ENCODE peak calls at places on chromosomes 12 and 14, in four cellular contexts. J is A549, E is K562, N is HepG2. Z is an unnamed sample.

GRCh38 chr12:14952295-14952995 is 9.0 kb downstream of the ARHGDIB start:
- DNase-seq in E (no peak), J (peak), N (peak), Z (no peak)

GRCh38 chr12:1562813-1563412 is 31.5 kb downstream of the FBXL14 start:
- DNase-seq in E (no peak), J (no peak), N (no peak), Z (no peak)

GRCh38 chr14:89625208-89625987 is 208.4 kb upstream of the FOXN3 start:
- DNase-seq in J (no peak), N (no peak), E (no peak), Z (no peak)

GRCh38 chr12:109259545-109259895 is 49.6 kb downstream of the FOXN4 start:
- DNase-seq in E (no peak), N (no peak), J (no peak), Z (no peak)

GRCh38 chr12:125133616-125134015 is 68.4 kb downstream of the AACS start:
- DNase-seq in E (no peak), J (no peak), N (no peak), Z (no peak)

GRCh38 chr12:6871052-6871957 is 1.8 kb downstream of the SPSB2 start:
- DNase-seq in E (peak), N (no peak), J (peak), Z (no peak)

GRCh38 chr14:43872752-43873655 is 634.1 kb downstream of the FSCB start:
- DNase-seq in J (no peak), N (peak), E (no peak), Z (no peak)

GRCh38 chr12:30286345-30286926 is 409.2 kb downstream of the IPO8 start:
- DNase-seq in J (peak), E (no peak), N (peak), Z (no peak)

GRCh38 chr14:22314183-22314820 is 274.7 kb downstream of the DAD1 start:
- DNase-seq in J (peak), N (peak), E (peak), Z (no peak)

GRCh38 chr12:8629486-8630033 is 16.9 kb upstream of the AICDA start:
- DNase-seq in N (no peak), J (no peak), E (no peak), Z (no peak)

GRCh38 chr12:109797905-109798669 is 35.1 kb downstream of the TRPV4 start:
- DNase-seq in J (no peak), N (no peak), E (peak), Z (peak)

GRCh38 chr12:54795664-54796063 is 58.7 kb upstream of the MUCL1 start:
- DNase-seq in J (no peak), N (no peak), E (no peak), Z (no peak)

GRCh38 chr14:42224053-42224888 is 617.6 kb downstream of the LRFN5 start:
- DNase-seq in J (peak), E (peak), N (peak), Z (peak)

GRCh38 chr14:102182190-102182589 is 42.5 kb downstream of the WDR20 start:
- DNase-seq in N (no peak), J (no peak), E (no peak), Z (no peak)

GRCh38 chr12:110782068-110782467 is 39.4 kb upstream of the PPP1CC start:
- DNase-seq in E (no peak), N (no peak), J (no peak), Z (no peak)

GRCh38 chr14:60485600-60486251 is at the start of gene C14orf39:
- DNase-seq in E (peak), J (no peak), N (no peak), Z (peak)

GRCh38 chr12:77047341-77048202 is 17.8 kb downstream of the E2F7 start:
- DNase-seq in J (no peak), E (no peak), N (no peak), Z (no peak)

GRCh38 chr12:100186071-100186470 is 14.5 kb upstream of the ACTR6 start:
- DNase-seq in N (no peak), E (no peak), J (no peak), Z (no peak)

GRCh38 chr12:69059465-69060457 is 126.8 kb upstream of the CPM start:
- DNase-seq in E (no peak), N (no peak), J (peak), Z (no peak)

GRCh38 chr14:95895720-95896119 is 19.1 kb downstream of the TUNAR start:
- DNase-seq in N (peak), E (peak), J (peak), Z (peak)

GRCh38 chr12:32296541-32296940 is 102.8 kb upstream of the FGD4 start:
- DNase-seq in J (peak), N (no peak), E (no peak), Z (no peak)

GRCh38 chr12:3614806-3615466 is 123.9 kb downstream of the PRMT8 start:
- DNase-seq in J (no peak), N (no peak), E (no peak), Z (peak)

GRCh38 chr14:55641954-55642353 is 61.9 kb downstream of the KTN1 start:
- DNase-seq in E (no peak), J (no peak), N (no peak), Z (no peak)

GRCh38 chr12:66663605-66664004 is 15.3 kb downstream of the GRIP1 start:
- DNase-seq in E (no peak), J (no peak), N (no peak), Z (no peak)

GRCh38 chr12:59317598-59317997 is 278.2 kb upstream of the SLC16A7 start:
- DNase-seq in J (no peak), E (no peak), N (no peak), Z (peak)

GRCh38 chr12:3152013-3152412 is 74.8 kb downstream of the TSPAN9 start:
- DNase-seq in E (no peak), J (no peak), N (no peak), Z (peak)

GRCh38 chr12:109900752-109901580 is 892 bp downstream of the TCHP start:
- DNase-seq in E (peak), J (peak), N (no peak), Z (peak)

GRCh38 chr14:21428930-21429329 is 27.0 kb downstream of the CHD8 start:
- DNase-seq in J (no peak), E (no peak), N (no peak), Z (no peak)

GRCh38 chr12:14695685-14696084 is 714 bp downstream of the GUCY2C start:
- DNase-seq in J (no peak), E (no peak), N (no peak), Z (no peak)

GRCh38 chr12:117165342-117165741 is 24.9 kb downstream of the FBXO21 start:
- DNase-seq in N (no peak), J (no peak), E (no peak), Z (no peak)

GRCh38 chr12:100173111-100173510 is 27.5 kb upstream of the ACTR6 start:
- DNase-seq in E (no peak), N (no peak), J (no peak), Z (no peak)

GRCh38 chr12:39872425-39872824 is 233.5 kb downstream of the SLC2A13 start:
- DNase-seq in N (no peak), E (no peak), J (no peak), Z (no peak)

GRCh38 chr12:15194947-15195346 is 26.3 kb downstream of the RERG start:
- DNase-seq in N (no peak), J (no peak), E (no peak), Z (no peak)

DNA sequence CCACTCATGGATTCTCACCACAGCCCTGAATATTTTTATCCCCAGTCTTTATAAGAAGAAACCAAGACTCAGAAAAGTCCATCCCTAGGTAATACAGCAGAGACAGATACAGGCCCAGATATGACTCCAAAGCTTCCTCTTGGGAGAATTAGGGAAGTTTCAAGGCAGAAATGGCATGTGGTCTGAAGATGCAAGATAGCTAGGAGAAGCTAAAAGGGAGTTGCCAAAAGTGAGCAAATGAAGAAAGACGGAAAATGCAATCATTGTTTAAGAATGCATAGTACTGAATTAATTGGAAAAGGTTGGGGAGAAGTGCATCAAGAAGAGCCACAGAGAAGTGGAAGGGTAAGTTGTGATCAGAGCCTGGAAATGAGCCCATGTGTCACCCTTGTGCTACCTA is 189.3 kb upstream of the CDKN3 start:
- DNase-seq in E (no peak), N (no peak), J (no peak), Z (no peak)
- TF ChIP-seq HMGXB4 in E (no peak), N (no peak), J (no peak), Z (no peak)

GRCh38 chr14:72439707-72440106 is 454.2 kb downstream of the DPF3 start:
- DNase-seq in J (no peak), N (no peak), E (no peak), Z (no peak)
- TF ChIP-seq HMGXB4 in J (no peak), N (no peak), E (no peak), Z (no peak)

DNA sequence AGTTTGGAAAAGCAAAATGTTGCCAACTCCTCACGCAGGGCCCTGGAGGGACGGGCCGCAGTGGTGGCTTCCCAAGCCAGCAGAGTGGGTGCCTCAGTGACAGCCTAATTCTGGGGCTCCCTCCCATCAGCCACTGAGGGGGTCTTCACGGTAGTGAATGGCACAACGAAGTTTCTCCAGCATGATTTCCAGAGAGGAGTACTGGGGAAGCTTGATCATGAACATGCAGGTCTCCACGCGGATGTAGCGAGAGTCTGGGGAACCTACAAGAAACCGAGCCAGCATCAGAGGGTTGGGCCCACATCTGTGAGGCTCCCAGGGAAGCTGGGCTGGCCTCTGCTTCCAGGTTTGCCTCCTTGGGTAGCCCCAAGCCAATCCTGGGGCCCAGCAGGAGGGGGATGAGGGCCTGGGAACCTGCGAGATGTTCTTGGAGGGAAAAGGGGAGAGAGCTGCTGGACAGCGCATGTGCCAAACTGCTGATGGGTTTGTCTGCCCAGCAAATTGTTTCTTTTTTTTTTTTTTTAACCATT is 37.0 kb downstream of the TRAFD1 start:
- DNase-seq in J (no peak), N (no peak), E (no peak), Z (no peak)
- TF ChIP-seq HMGXB4 in J (no peak), N (no peak), E (no peak), Z (no peak)

GRCh38 chr12:131113562-131113961 is 159.9 kb downstream of the ADGRD1 start:
- DNase-seq in N (no peak), E (no peak), J (no peak), Z (no peak)

GRCh38 chr12:131115766-131116165 is 162.1 kb downstream of the ADGRD1 start:
- DNase-seq in N (no peak), J (no peak), E (no peak), Z (no peak)

GRCh38 chr12:131114942-131115584 is 161.4 kb downstream of the ADGRD1 start:
- DNase-seq in N (no peak), J (no peak), E (no peak), Z (no peak)

GRCh38 chr12:131112690-131113290 is 159.1 kb downstream of the ADGRD1 start:
- DNase-seq in N (no peak), J (no peak), E (no peak), Z (no peak)

DNA sequence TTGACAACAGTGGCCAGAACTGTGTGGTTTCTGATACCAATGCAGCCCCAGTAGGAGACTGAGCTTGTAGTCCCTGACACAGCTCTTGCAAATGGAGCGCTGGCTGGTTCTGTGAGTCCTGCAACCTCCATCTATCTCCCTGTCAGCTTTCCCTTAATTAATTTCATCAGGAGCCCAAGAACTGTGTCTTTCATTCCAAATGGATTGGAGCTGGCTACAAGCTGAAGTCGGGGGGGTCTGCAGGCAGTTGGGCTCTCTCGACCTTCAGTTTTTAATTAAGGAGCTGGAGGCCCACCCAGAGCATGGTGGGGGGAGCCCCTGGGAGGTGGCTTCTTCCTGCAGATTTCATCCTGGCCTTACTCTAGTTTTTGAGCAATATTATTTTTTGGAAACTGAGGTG is 160.6 kb downstream of the ADGRD1 start:
- DNase-seq in J (no peak), N (no peak), E (no peak), Z (no peak)
- TF ChIP-seq HMGXB4 in J (no peak), N (no peak), E (no peak), Z (no peak)

GRCh38 chr12:129063600-129063999 is 210.3 kb downstream of the GLT1D1 start:
- DNase-seq in J (no peak), N (no peak), E (no peak), Z (no peak)
- TF ChIP-seq HMGXB4 in J (no peak), N (no peak), E (no peak), Z (no peak)

GRCh38 chr14:106228541-106229158 is 702.3 kb downstream of the TMEM121 start:
- DNase-seq in N (no peak), J (no peak), E (no peak), Z (no peak)

GRCh38 chr14:106227793-106228192 is 701.4 kb downstream of the TMEM121 start:
- DNase-seq in E (no peak), J (no peak), N (no peak), Z (no peak)

GRCh38 chr14:106218189-106218588 is 691.8 kb downstream of the TMEM121 start:
- DNase-seq in E (no peak), J (no peak), N (no peak), Z (no peak)

GRCh38 chr14:106224694-106224971 is 698.2 kb downstream of the TMEM121 start:
- DNase-seq in J (no peak), N (no peak), E (no peak), Z (no peak)

GRCh38 chr14:106222736-106223135 is 696.4 kb downstream of the TMEM121 start:
- DNase-seq in N (no peak), J (no peak), E (no peak), Z (no peak)
- TF ChIP-seq HMGXB4 in N (no peak), J (no peak), E (no peak), Z (no peak)

GRCh38 chr14:58068306-58068705 is 83.7 kb downstream of the ARMH4 start:
- DNase-seq in J (no peak), E (no peak), N (no peak), Z (no peak)

GRCh38 chr14:58073516-58073915 is 78.5 kb downstream of the ARMH4 start:
- DNase-seq in N (no peak), E (no peak), J (no peak), Z (no peak)

GRCh38 chr14:58071341-58071740 is 80.7 kb downstream of the ARMH4 start:
- DNase-seq in J (no peak), E (no peak), N (no peak), Z (no peak)

GRCh38 chr14:58077621-58078020 is 74.4 kb downstream of the ARMH4 start:
- DNase-seq in E (no peak), J (no peak), N (no peak), Z (no peak)

GRCh38 chr14:58072288-58073071 is 79.5 kb downstream of the ARMH4 start:
- DNase-seq in E (peak), J (peak), N (peak), Z (peak)
- TF ChIP-seq HMGXB4 in E (no peak), J (no peak), N (no peak), Z (no peak)

DNA sequence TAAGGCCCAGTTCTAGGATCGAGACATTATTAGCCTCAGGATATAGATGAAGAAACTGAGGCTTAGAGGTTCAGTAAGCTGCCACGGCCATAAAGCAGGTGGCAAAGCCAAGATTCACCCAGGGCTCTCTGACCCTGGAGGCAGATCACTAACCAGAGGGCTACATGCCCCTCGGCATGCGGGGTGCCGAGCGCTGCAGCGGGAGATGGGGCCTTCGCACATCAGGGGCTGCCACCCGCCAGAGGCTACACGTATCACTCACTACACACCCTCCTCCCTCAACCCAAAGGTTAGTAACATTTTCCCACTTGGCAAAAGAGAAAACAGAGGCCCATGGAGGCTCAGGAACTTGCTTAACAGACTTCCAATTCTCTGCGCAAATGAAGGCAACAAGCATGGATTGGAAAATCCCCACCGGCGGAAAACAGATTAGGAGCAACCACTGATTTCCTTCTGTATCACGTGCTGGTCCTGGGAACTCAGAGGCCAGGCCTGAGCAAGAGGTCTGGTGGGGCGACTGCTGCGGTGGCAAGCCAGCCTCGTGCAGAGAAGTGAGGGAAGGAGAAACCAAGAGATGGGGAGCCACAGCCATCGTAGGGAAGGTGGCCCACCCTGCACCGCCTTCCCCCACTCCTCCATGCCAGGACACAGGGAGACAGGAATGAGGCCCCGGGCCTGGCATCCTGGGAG is 6.0 kb downstream of the CCDC85C start:
- DNase-seq in N (no peak), E (no peak), J (no peak), Z (no peak)
- TF ChIP-seq HMGXB4 in N (no peak), E (no peak), J (no peak), Z (no peak)

GRCh38 chr12:46546634-46547273 is 174.2 kb upstream of the SLC38A2 start:
- DNase-seq in J (no peak), N (no peak), E (no peak), Z (no peak)

GRCh38 chr12:46553266-46553665 is 180.7 kb upstream of the SLC38A2 start:
- DNase-seq in J (peak), E (no peak), N (peak), Z (no peak)

GRCh38 chr12:46550266-46550879 is 177.8 kb upstream of the SLC38A2 start:
- DNase-seq in J (no peak), N (no peak), E (no peak), Z (no peak)

GRCh38 chr12:46547421-46548340 is 175.1 kb upstream of the SLC38A2 start:
- DNase-seq in N (no peak), J (no peak), E (no peak), Z (no peak)

GRCh38 chr12:46549527-46550265 is 177.1 kb upstream of the SLC38A2 start:
- DNase-seq in E (no peak), J (no peak), N (no peak), Z (no peak)
- TF ChIP-seq HMGXB4 in E (no peak), J (no peak), N (no peak), Z (no peak)

GRCh38 chr12:92930421-92930820 is 1.3 kb upstream of the EEA1 start:
- DNase-seq in E (no peak), N (no peak), J (no peak), Z (no peak)
- TF ChIP-seq HMGXB4 in E (no peak), N (no peak), J (no peak), Z (no peak)

Z was measured in WTC11.